ENCODE peak calls at places on chromosome 14, in five cellular contexts. P is naive B cell; V is CMK; M is endodermal cell; X is activated CD4-positive, CD25-positive, alpha-beta regulatory T cell treated with anti-CD3 and anti-CD28 coated beads, Interleukin-2, amount 50 U/mL, for 72 hours. T is an unnamed sample.

GRCh38 chr14:27090716-27091115 is 492.9 kb upstream of the NOVA1 start:
- DNase-seq in P (no peak), V (no peak), M (no peak), X (no peak), T (no peak)

GRCh38 chr14:97180304-97181200 is 383.4 kb downstream of the VRK1 start:
- DNase-seq in P (no peak), V (no peak), M (peak), X (no peak), T (no peak)

GRCh38 chr14:68397371-68397779 is 395.5 kb downstream of the ZFP36L1 start:
- DNase-seq in P (peak), V (no peak), M (no peak), X (no peak), T (no peak)

GRCh38 chr14:74647834-74648361 is 35.9 kb upstream of the LTBP2 start:
- DNase-seq in P (no peak), V (no peak), M (peak), X (no peak), T (no peak)

GRCh38 chr14:70635971-70636595 is 5.6 kb upstream of the TTC9 start:
- DNase-seq in P (no peak), V (no peak), M (no peak), X (no peak), T (no peak)

GRCh38 chr14:35963209-35963608 is 137.1 kb downstream of the BRMS1L start:
- DNase-seq in P (no peak), V (no peak), M (no peak), X (no peak), T (peak)

GRCh38 chr14:68653754-68654153 is 139.1 kb downstream of the ZFP36L1 start:
- DNase-seq in P (no peak), V (no peak), M (peak), X (no peak), T (no peak)

GRCh38 chr14:41280745-41281144 is 325.9 kb upstream of the LRFN5 start:
- DNase-seq in P (no peak), V (no peak), M (no peak), X (no peak), T (peak)

GRCh38 chr14:93303659-93304058 is 29.2 kb downstream of the BTBD7 start:
- DNase-seq in P (no peak), V (no peak), M (no peak), X (no peak), T (no peak)

GRCh38 chr14:104158827-104159798 is 20.7 kb downstream of the KIF26A start:
- DNase-seq in P (no peak), V (peak), M (no peak), X (no peak), T (no peak)

GRCh38 chr14:76282581-76282980 is 93.4 kb upstream of the ESRRB start:
- DNase-seq in P (no peak), V (no peak), M (peak), X (no peak), T (no peak)

GRCh38 chr14:49586673-49587460 is 687 bp upstream of the RPS29 start:
- DNase-seq in P (peak), V (peak), M (peak), X (no peak), T (peak)

GRCh38 chr14:90607141-90607540 is 209.1 kb downstream of the TTC7B start:
- DNase-seq in P (no peak), V (no peak), M (no peak), X (no peak), T (no peak)

GRCh38 chr14:50937325-50937724 is 7.0 kb downstream of the PYGL start:
- DNase-seq in P (no peak), V (no peak), M (no peak), X (no peak), T (no peak)

GRCh38 chr14:72708708-72709475 is 185.0 kb downstream of the DPF3 start:
- DNase-seq in P (no peak), V (no peak), M (peak), X (no peak), T (no peak)

GRCh38 chr14:75886661-75887348 is 95.0 kb downstream of the TGFB3 start:
- DNase-seq in P (no peak), V (no peak), M (no peak), X (no peak), T (no peak)

GRCh38 chr14:77037886-77038511 is 9.5 kb upstream of the IRF2BPL start:
- DNase-seq in P (no peak), V (peak), M (no peak), X (peak), T (no peak)

GRCh38 chr14:89186850-89187376 is 230.1 kb downstream of the FOXN3 start:
- DNase-seq in P (peak), V (no peak), M (no peak), X (no peak), T (no peak)

GRCh38 chr14:73263606-73264005 is 26.3 kb downstream of the PAPLN start:
- DNase-seq in P (no peak), V (no peak), M (no peak), X (no peak), T (no peak)

GRCh38 chr14:22070119-22070982 is 396.7 kb upstream of the OR4E1 start:
- DNase-seq in P (peak), V (no peak), M (peak), X (peak), T (peak)

GRCh38 chr14:73287071-73287470 is 49.8 kb downstream of the PAPLN start:
- DNase-seq in P (no peak), V (no peak), M (no peak), X (no peak), T (no peak)

GRCh38 chr14:69354383-69355154 is 43.5 kb downstream of the ERH start:
- DNase-seq in P (peak), V (no peak), M (no peak), X (peak), T (peak)

GRCh38 chr14:64671591-64671990 is 32.6 kb upstream of the PLEKHG3 start:
- DNase-seq in P (peak), V (no peak), M (no peak), X (no peak), T (peak)

GRCh38 chr14:22544881-22545420 is 44.1 kb downstream of the DAD1 start:
- DNase-seq in P (no peak), V (no peak), M (no peak), X (no peak), T (no peak)